ENCODE peak calls at places on chromosomes 7 and 10, in nine cellular contexts. R is small intestine; U is IMR-90; O is cardiac muscle cell; Y is kidney; Q is thoracic aorta; T is CD8-positive, alpha-beta memory T cell; A is fibroblast of lung; S is BE2C. Z is an unnamed sample. For H3K36me3, the result is how much of the 10 kb centered on the place peaks cover.

GRCh38 chr7:88344956-88345832 is 38.5 kb upstream of the STEAP4 start:
- DNase-seq in R (peak), U (no peak), O (peak), Y (no peak), Q (no peak), T (no peak), A (peak), S (peak), Z (peak)

GRCh38 chr7:44162785-44163395 is 21.8 kb upstream of the MYL7 start:
- DNase-seq in R (no peak), U (no peak), O (no peak), Y (no peak), Q (no peak), T (no peak), A (no peak), S (no peak), Z (no peak)

GRCh38 chr7:103540986-103541385 is 95.0 kb upstream of the SLC26A5 start:
- DNase-seq in R (no peak), U (no peak), O (no peak), Y (peak), Q (peak), T (no peak), A (no peak), S (no peak), Z (peak)

GRCh38 chr10:48765039-48765438 is 80.4 kb downstream of the WDFY4 start:
- DNase-seq in R (no peak), U (no peak), O (no peak), Y (no peak), Q (no peak), T (no peak), A (no peak), S (no peak), Z (no peak)

GRCh38 chr10:31947144-31947926 is 18.7 kb upstream of the ARHGAP12 start:
- DNase-seq in R (peak), U (peak), O (peak), Y (no peak), Q (no peak), T (no peak), A (peak), S (no peak), Z (peak)

GRCh38 chr10:128852902-128853301 is 614.1 kb upstream of the MGMT start:
- DNase-seq in R (no peak), U (no peak), O (no peak), Y (no peak), Q (no peak), T (no peak), A (no peak), S (no peak), Z (no peak)

GRCh38 chr10:103695584-103696005 is 159.8 kb downstream of the SH3PXD2A start:
- DNase-seq in R (peak), U (no peak), O (peak), Y (no peak), Q (no peak), T (no peak), A (peak), S (no peak), Z (no peak)

GRCh38 chr7:150947761-150948680 is 30.1 kb downstream of the KCNH2 start:
- DNase-seq in R (no peak), U (no peak), O (no peak), Y (peak), Q (no peak), T (no peak), A (no peak), S (no peak), Z (no peak)

GRCh38 chr7:116330961-116331360 is 120.6 kb downstream of the TES start:
- DNase-seq in R (no peak), U (peak), O (peak), Y (no peak), Q (no peak), T (no peak), A (peak), S (no peak), Z (no peak)

GRCh38 chr10:60281331-60281730 is 108.3 kb downstream of the ANK3 start:
- DNase-seq in R (no peak), U (peak), O (peak), Y (no peak), Q (no peak), T (no peak), A (peak), S (no peak), Z (peak)

GRCh38 chr7:141584935-141585334 is 33.7 kb downstream of the AGK start:
- DNase-seq in R (no peak), U (no peak), O (no peak), Y (no peak), Q (no peak), T (no peak), A (no peak), S (no peak), Z (no peak)

GRCh38 chr7:92797693-92798092 is 38.7 kb downstream of the CDK6 start:
- DNase-seq in R (no peak), U (peak), O (peak), Y (no peak), Q (no peak), T (no peak), A (no peak), S (no peak), Z (peak)

GRCh38 chr7:73512018-73512780 is 9.9 kb downstream of the BAZ1B start:
- DNase-seq in R (no peak), U (peak), O (no peak), Y (no peak), Q (no peak), T (no peak), A (peak), S (no peak), Z (no peak)

GRCh38 chr10:112383325-112383724 is 9.4 kb downstream of the ACSL5 start:
- DNase-seq in R (peak), U (peak), O (peak), Y (no peak), Q (no peak), T (no peak), A (peak), S (no peak), Z (peak)

GRCh38 chr10:123583639-123584418 is 82.3 kb upstream of the GPR26 start:
- DNase-seq in R (peak), U (peak), O (peak), Y (peak), Q (peak), T (no peak), A (peak), S (peak), Z (peak)

GRCh38 chr10:17144757-17145156 is 15.1 kb upstream of the CUBN start:
- DNase-seq in R (no peak), U (peak), O (no peak), Y (no peak), Q (no peak), T (no peak), A (peak), S (no peak), Z (peak)

GRCh38 chr10:28263136-28263857 is 39.6 kb downstream of the MPP7 start:
- DNase-seq in R (no peak), U (no peak), O (no peak), Y (no peak), Q (no peak), T (no peak), A (no peak), S (no peak), Z (no peak)

GRCh38 chr7:71868797-71869196 is 543.3 kb downstream of the CALN1 start:
- DNase-seq in R (no peak), U (no peak), O (peak), Y (no peak), Q (no peak), T (no peak), A (peak), S (no peak), Z (peak)

GRCh38 chr7:3089493-3089892 is 45.8 kb upstream of the CARD11 start:
- DNase-seq in R (no peak), U (peak), O (peak), Y (no peak), Q (no peak), T (no peak), A (peak), S (no peak), Z (no peak)

GRCh38 chr10:102853944-102854694 is at the start of gene BORCS7:
- DNase-seq in R (peak), U (peak), O (peak), Y (peak), Q (peak), T (peak), A (peak), S (peak), Z (peak)

GRCh38 chr7:155256761-155257481 is 40.8 kb upstream of the INSIG1 start:
- DNase-seq in R (peak), U (no peak), O (no peak), Y (no peak), Q (no peak), T (no peak), A (no peak), S (peak), Z (no peak)

GRCh38 chr10:79435271-79436065 is 10.0 kb downstream of the ZCCHC24 start:
- DNase-seq in R (no peak), U (peak), O (peak), Y (peak), Q (no peak), T (no peak), A (peak), S (no peak), Z (peak)
- H3K4me3 ChIP-seq in R (no peak), U (no peak), O (no peak), Y (no peak), Q (peak), T (no peak), A (no peak), S (no peak), Z (no peak)

GRCh38 chr7:128394904-128395496 is 14.8 kb downstream of the IMPDH1 start:
- DNase-seq in R (no peak), U (no peak), O (no peak), Y (no peak), Q (no peak), T (no peak), A (no peak), S (no peak), Z (no peak)
- H3K36me3 ChIP-seq in R (under half), U (half or more), O (under half), Y (under half), Q (half or more), T (under half), A (under half), S (half or more), Z (under half)

DNA sequence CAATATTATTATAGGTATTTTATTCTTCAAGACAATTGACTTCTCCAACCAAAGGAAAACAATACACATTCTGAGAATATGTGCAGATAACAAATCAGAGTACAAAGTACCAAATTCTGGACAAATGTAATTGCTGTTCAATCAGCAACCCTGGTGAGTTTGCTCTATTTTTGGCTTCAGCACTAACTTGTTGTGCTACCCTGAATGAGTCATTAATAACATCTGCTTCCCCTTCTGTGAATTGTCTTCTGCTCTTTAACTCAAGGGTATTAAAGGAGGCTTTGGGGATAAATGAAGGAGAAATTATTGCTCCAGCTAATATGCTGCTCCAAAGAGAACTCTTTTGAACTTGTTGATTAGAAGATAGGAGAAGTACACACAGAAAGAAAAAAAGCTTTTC is 459.3 kb downstream of the HTR7 start:
- DNase-seq in R (no peak), U (peak), O (peak), Y (no peak), Q (no peak), T (no peak), A (peak), S (no peak), Z (no peak)
- H3K4me3 ChIP-seq in R (no peak), U (no peak), O (no peak), Y (no peak), Q (no peak), T (no peak), A (no peak), S (no peak), Z (no peak)

GRCh38 chr10:124956764-124957163 is 14.8 kb downstream of the ZRANB1 start:
- DNase-seq in R (no peak), U (no peak), O (no peak), Y (no peak), Q (no peak), T (no peak), A (no peak), S (no peak), Z (no peak)
- H3K36me3 ChIP-seq in R (under half), U (under half), O (under half), Y (under half), Q (under half), T (under half), A (under half), S (under half), Z (under half)

GRCh38 chr10:29619273-29619672 is 15.5 kb downstream of the SVIL start:
- DNase-seq in R (no peak), U (peak), O (peak), Y (no peak), Q (no peak), T (no peak), A (peak), S (no peak), Z (no peak)
- H3K4me3 ChIP-seq in R (no peak), U (no peak), O (no peak), Y (no peak), Q (no peak), T (no peak), A (no peak), S (no peak), Z (no peak)